ENCODE peak calls at places on chromosomes 12 and 14, in eight cellular contexts. T, G, O, J, U, K, D and F are unnamed samples.

GRCh38 chr12:128076188-128076587 is 190.8 kb upstream of the TMEM132C start:
- DNase-seq in T (no peak), G (no peak), O (peak), J (no peak), U (peak), K (no peak), D (no peak), F (peak)

GRCh38 chr14:65787461-65787860 is 374.9 kb downstream of the FUT8 start:
- DNase-seq in T (no peak), G (no peak), O (no peak), J (no peak), U (no peak), K (no peak), D (no peak), F (no peak)

GRCh38 chr14:75229576-75229922 is 49.1 kb upstream of the FOS start:
- DNase-seq in T (no peak), G (no peak), O (no peak), J (peak), U (no peak), K (no peak), D (no peak), F (no peak)

GRCh38 chr12:121465921-121466799 is 66.2 kb downstream of the RNF34 start:
- DNase-seq in T (no peak), G (peak), O (peak), J (peak), U (peak), K (no peak), D (peak), F (no peak)

GRCh38 chr12:131499160-131499863 is 211.6 kb upstream of the SFSWAP start:
- DNase-seq in T (no peak), G (no peak), O (no peak), J (no peak), U (no peak), K (no peak), D (no peak), F (no peak)

GRCh38 chr14:68506021-68506644 is 286.7 kb downstream of the ZFP36L1 start:
- DNase-seq in T (no peak), G (no peak), O (no peak), J (no peak), U (peak), K (no peak), D (no peak), F (no peak)

GRCh38 chr12:106409898-106410297 is 52.4 kb downstream of the POLR3B start:
- DNase-seq in T (no peak), G (no peak), O (no peak), J (no peak), U (no peak), K (no peak), D (no peak), F (no peak)

GRCh38 chr14:85296466-85297210 is 233.3 kb upstream of the FLRT2 start:
- DNase-seq in T (no peak), G (no peak), O (no peak), J (no peak), U (peak), K (no peak), D (no peak), F (no peak)

GRCh38 chr14:104603623-104604401 is 760 bp downstream of the TMEM179 start:
- DNase-seq in T (no peak), G (no peak), O (no peak), J (no peak), U (peak), K (no peak), D (peak), F (no peak)

GRCh38 chr12:48292030-48292429 is 58.7 kb downstream of the ZNF641 start:
- DNase-seq in T (no peak), G (no peak), O (no peak), J (no peak), U (no peak), K (no peak), D (no peak), F (no peak)

GRCh38 chr14:71022015-71022919 is 115.0 kb downstream of the PCNX1 start:
- DNase-seq in T (peak), G (no peak), O (no peak), J (no peak), U (no peak), K (no peak), D (no peak), F (no peak)

GRCh38 chr12:28415755-28416154 is 225.5 kb downstream of the CCDC91 start:
- DNase-seq in T (peak), G (no peak), O (peak), J (no peak), U (peak), K (no peak), D (no peak), F (no peak)

GRCh38 chr14:48584031-48584430 is 908.6 kb upstream of the MDGA2 start:
- DNase-seq in T (no peak), G (no peak), O (no peak), J (no peak), U (peak), K (no peak), D (no peak), F (no peak)